ENCODE peak calls at places on chromosome 13, in nine cellular contexts. P is activated CD8-positive, alpha-beta memory T cell treated with anti-CD3 and anti-CD28 coated beads for 24 hours; Y is CD8-positive, alpha-beta T cell; A is EL; L is AG09309; M is M059J; N is DMS153; W is head of caudate nucleus; J is NCI-H2227 treated with DMSO at 0.1 percent for 48 hours. B is an unnamed sample.

GRCh38 chr13:85148009-85148408 is 651.2 kb downstream of the SLITRK6 start:
- DNase-seq in P (no peak), Y (no peak), A (no peak), L (no peak), M (peak; percentile 21), N (peak; percentile 86), W (no peak), J (no peak), B (no peak)

GRCh38 chr13:63408227-63409202 is 1992.9 kb upstream of the PCDH20 start:
- DNase-seq in P (no peak), Y (no peak), A (no peak), L (no peak), M (no peak), N (no peak), W (no peak), J (no peak), B (peak; percentile 33)

GRCh38 chr13:20159646-20160345 is 1.1 kb downstream of the GJA3 start:
- DNase-seq in P (no peak), Y (no peak), A (peak; percentile 36), L (no peak), M (no peak), N (no peak), W (no peak), J (no peak), B (no peak)

GRCh38 chr13:44347905-44348304 is 25.7 kb upstream of the SERP2 start:
- DNase-seq in P (no peak), Y (no peak), A (peak; percentile 3), L (no peak), M (no peak), N (no peak), W (no peak), J (no peak), B (no peak)

GRCh38 chr13:47474326-47474725 is 526.7 kb downstream of the SUCLA2 start:
- DNase-seq in P (no peak), Y (no peak), A (no peak), L (no peak), M (no peak), N (no peak), W (no peak), J (no peak), B (no peak)

GRCh38 chr13:46687810-46688209 is 109.2 kb downstream of the ESD start:
- DNase-seq in P (no peak), Y (no peak), A (peak; percentile 51), L (no peak), M (peak; percentile 72), N (peak; percentile 56), W (no peak), J (no peak), B (peak; percentile 39)

GRCh38 chr13:27533155-27533643 is 82.8 kb upstream of the MTIF3 start:
- DNase-seq in P (peak; percentile 76), Y (peak; percentile 12), A (peak; percentile 70), L (peak; percentile 23), M (peak; percentile 73), N (peak; percentile 73), W (peak; percentile 91), J (peak; percentile 63), B (peak; percentile 66)

GRCh38 chr13:107712145-107712544 is 503.2 kb downstream of the LIG4 start:
- DNase-seq in P (no peak), Y (no peak), A (no peak), L (no peak), M (no peak), N (peak; percentile 69), W (no peak), J (no peak), B (no peak)

GRCh38 chr13:59545007-59545406 is 618.7 kb downstream of the DIAPH3 start:
- DNase-seq in P (no peak), Y (no peak), A (no peak), L (no peak), M (no peak), N (no peak), W (no peak), J (no peak), B (no peak)

GRCh38 chr13:55155046-55155445 is 1985.7 kb upstream of the PRR20A start:
- DNase-seq in P (no peak), Y (no peak), A (no peak), L (no peak), M (no peak), N (peak; percentile 6), W (no peak), J (no peak), B (no peak)

GRCh38 chr13:47484564-47484963 is 516.5 kb downstream of the SUCLA2 start:
- DNase-seq in P (no peak), Y (no peak), A (peak; percentile 72), L (peak; percentile 49), M (peak; percentile 67), N (peak; percentile 31), W (no peak), J (no peak), B (peak; percentile 87)

GRCh38 chr13:41995946-41996345 is 35.0 kb upstream of the VWA8 start:
- DNase-seq in P (peak; percentile 67), Y (no peak), A (peak; percentile 19), L (peak; percentile 11), M (peak; percentile 56), N (no peak), W (no peak), J (no peak), B (peak; percentile 80)

GRCh38 chr13:61275251-61275650 is 140.4 kb downstream of the PCDH20 start:
- DNase-seq in P (no peak), Y (no peak), A (no peak), L (no peak), M (no peak), N (no peak), W (no peak), J (no peak), B (no peak)

GRCh38 chr13:79196366-79196765 is 209.7 kb downstream of the RBM26 start:
- DNase-seq in P (no peak), Y (no peak), A (no peak), L (no peak), M (no peak), N (no peak), W (no peak), J (no peak), B (no peak)

GRCh38 chr13:97344250-97345175 is 89.5 kb upstream of the RAP2A start:
- DNase-seq in P (peak; percentile 68), Y (no peak), A (peak; percentile 69), L (no peak), M (peak; percentile 67), N (peak; percentile 5), W (peak; percentile 77), J (no peak), B (peak; percentile 60)

GRCh38 chr13:100941811-100942361 is 267.3 kb upstream of the TMTC4 start:
- DNase-seq in P (no peak), Y (no peak), A (no peak), L (no peak), M (no peak), N (no peak), W (no peak), J (no peak), B (no peak)

GRCh38 chr13:99797716-99798115 is 173.9 kb downstream of the ZIC5 start:
- DNase-seq in P (no peak), Y (no peak), A (no peak), L (no peak), M (no peak), N (no peak), W (no peak), J (no peak), B (no peak)

GRCh38 chr13:42991892-42992584 is at the start of gene EPSTI1:
- DNase-seq in P (peak; percentile 89), Y (peak; percentile 41), A (peak; percentile 90), L (no peak), M (peak; percentile 84), N (no peak), W (peak; percentile 45), J (no peak), B (peak; percentile 85)

GRCh38 chr13:100491164-100491847 is 97.3 kb downstream of the GGACT start:
- DNase-seq in P (no peak), Y (no peak), A (no peak), L (peak; percentile 59), M (no peak), N (no peak), W (no peak), J (no peak), B (peak; percentile 42)

GRCh38 chr13:76570485-76570884 is 315.7 kb downstream of the KCTD12 start:
- DNase-seq in P (no peak), Y (no peak), A (no peak), L (no peak), M (no peak), N (no peak), W (no peak), J (no peak), B (no peak)

GRCh38 chr13:96993660-96994029 is 631 bp downstream of the OXGR1 start:
- DNase-seq in P (no peak), Y (no peak), A (no peak), L (no peak), M (no peak), N (no peak), W (no peak), J (no peak), B (no peak)

GRCh38 chr13:101988140-101988539 is 413.7 kb downstream of the FGF14 start:
- DNase-seq in P (no peak), Y (no peak), A (no peak), L (no peak), M (no peak), N (no peak), W (no peak), J (no peak), B (no peak)

GRCh38 chr13:43357435-43358065 is 334.2 kb downstream of the DNAJC15 start:
- DNase-seq in P (no peak), Y (no peak), A (no peak), L (no peak), M (no peak), N (no peak), W (no peak), J (no peak), B (no peak)

GRCh38 chr13:47679391-47679790 is 321.7 kb downstream of the SUCLA2 start:
- DNase-seq in P (no peak), Y (no peak), A (peak; percentile 78), L (peak; percentile 28), M (peak; percentile 72), N (no peak), W (no peak), J (no peak), B (peak; percentile 65)

GRCh38 chr13:111917901-111918300 is 149.0 kb upstream of the SOX1 start:
- DNase-seq in P (no peak), Y (no peak), A (no peak), L (no peak), M (no peak), N (no peak), W (no peak), J (no peak), B (no peak)

GRCh38 chr13:50127726-50128291 is 112.6 kb downstream of the KCNRG start:
- DNase-seq in P (no peak), Y (no peak), A (no peak), L (no peak), M (no peak), N (no peak), W (no peak), J (no peak), B (no peak)

GRCh38 chr13:40168425-40169155 is 497.9 kb downstream of the FOXO1 start:
- DNase-seq in P (no peak), Y (no peak), A (no peak), L (no peak), M (no peak), N (no peak), W (no peak), J (no peak), B (no peak)

GRCh38 chr13:94548382-94549240 is 47.3 kb downstream of the TGDS start:
- DNase-seq in P (no peak), Y (no peak), A (peak; percentile 40), L (peak; percentile 7), M (no peak), N (peak; percentile 45), W (peak; percentile 56), J (peak; percentile 55), B (no peak)

GRCh38 chr13:30307194-30307965 is at the start of gene KATNAL1:
- DNase-seq in P (peak; percentile 88), Y (peak; percentile 33), A (peak; percentile 79), L (no peak), M (peak; percentile 76), N (peak; percentile 70), W (peak; percentile 91), J (peak; percentile 87), B (peak; percentile 52)

GRCh38 chr13:106291006-106291405 is 244.5 kb downstream of the EFNB2 start:
- DNase-seq in P (no peak), Y (no peak), A (peak; percentile 73), L (no peak), M (peak; percentile 80), N (no peak), W (no peak), J (no peak), B (peak; percentile 67)

GRCh38 chr13:50645092-50645491 is 198.4 kb downstream of the DLEU7 start:
- DNase-seq in P (no peak), Y (no peak), A (peak; percentile 73), L (no peak), M (peak; percentile 80), N (no peak), W (no peak), J (no peak), B (peak; percentile 86)